ENCODE peak calls at places on chromosomes 12 and 14, in seven cellular contexts. One of them, this sample, is unnamed.

GRCh38 chr14:89425931-89426330 is 8.9 kb upstream of the FOXN3 start:
- DNase-seq in H1: no peak
- DNase-seq in SK-N-SH: no peak
- DNase-seq in HepG2: peak
- DNase-seq in GM12878: peak
- DNase-seq in K562: no peak
- DNase-seq in HCT116: peak
- DNase-seq in this sample: no peak

GRCh38 chr14:61466905-61467280 is 145.5 kb downstream of the PRKCH start:
- DNase-seq in HepG2: no peak
- DNase-seq in H1: no peak
- DNase-seq in K562: no peak
- DNase-seq in HCT116: no peak
- DNase-seq in GM12878: no peak
- DNase-seq in SK-N-SH: no peak
- DNase-seq in this sample: no peak

GRCh38 chr14:41605550-41606248 is 977 bp upstream of the LRFN5 start:
- DNase-seq in SK-N-SH: no peak
- DNase-seq in H1: no peak
- DNase-seq in GM12878: no peak
- DNase-seq in HCT116: no peak
- DNase-seq in HepG2: no peak
- DNase-seq in K562: no peak
- DNase-seq in this sample: no peak

GRCh38 chr12:122144885-122145284 is 29.1 kb downstream of the IL31 start:
- DNase-seq in HCT116: no peak
- DNase-seq in H1: no peak
- DNase-seq in K562: no peak
- DNase-seq in GM12878: no peak
- DNase-seq in SK-N-SH: no peak
- DNase-seq in HepG2: no peak
- DNase-seq in this sample: no peak

GRCh38 chr14:68327231-68327630 is 465.6 kb downstream of the ZFP36L1 start:
- DNase-seq in H1: no peak
- DNase-seq in GM12878: no peak
- DNase-seq in K562: no peak
- DNase-seq in SK-N-SH: no peak
- DNase-seq in HCT116: no peak
- DNase-seq in HepG2: no peak
- DNase-seq in this sample: no peak

GRCh38 chr12:2297658-2298057 is 244.9 kb downstream of the CACNA1C start:
- DNase-seq in K562: no peak
- DNase-seq in HepG2: no peak
- DNase-seq in GM12878: no peak
- DNase-seq in HCT116: no peak
- DNase-seq in H1: no peak
- DNase-seq in SK-N-SH: no peak
- DNase-seq in this sample: no peak

GRCh38 chr12:122161682-122162081 is 12.3 kb downstream of the IL31 start:
- DNase-seq in HepG2: no peak
- DNase-seq in GM12878: no peak
- DNase-seq in SK-N-SH: no peak
- DNase-seq in H1: no peak
- DNase-seq in HCT116: no peak
- DNase-seq in K562: no peak
- DNase-seq in this sample: no peak

GRCh38 chr12:100403446-100403845 is 46.6 kb downstream of the SLC17A8 start:
- DNase-seq in HCT116: no peak
- DNase-seq in H1: no peak
- DNase-seq in GM12878: no peak
- DNase-seq in K562: no peak
- DNase-seq in HepG2: no peak
- DNase-seq in SK-N-SH: no peak
- DNase-seq in this sample: no peak

GRCh38 chr12:96322720-96323119 is 77.5 kb downstream of the CDK17 start:
- DNase-seq in SK-N-SH: no peak
- DNase-seq in K562: no peak
- DNase-seq in HCT116: no peak
- DNase-seq in GM12878: no peak
- DNase-seq in H1: no peak
- DNase-seq in HepG2: no peak
- DNase-seq in this sample: no peak

GRCh38 chr12:47504775-47505446 is 200.9 kb downstream of the RPAP3 start:
- DNase-seq in GM12878: no peak
- DNase-seq in SK-N-SH: no peak
- DNase-seq in HCT116: no peak
- DNase-seq in H1: no peak
- DNase-seq in HepG2: no peak
- DNase-seq in K562: no peak
- DNase-seq in this sample: no peak

GRCh38 chr14:63614964-63615363 is 26.7 kb downstream of the WDR89 start:
- DNase-seq in HepG2: no peak
- DNase-seq in HCT116: no peak
- DNase-seq in H1: no peak
- DNase-seq in GM12878: no peak
- DNase-seq in SK-N-SH: no peak
- DNase-seq in K562: no peak
- DNase-seq in this sample: no peak

GRCh38 chr12:109604902-109605536 is 31.4 kb downstream of the MVK start:
- DNase-seq in GM12878: no peak
- DNase-seq in HepG2: no peak
- DNase-seq in SK-N-SH: no peak
- DNase-seq in H1: no peak
- DNase-seq in HCT116: no peak
- DNase-seq in K562: no peak
- DNase-seq in this sample: no peak

GRCh38 chr12:77160931-77161330 is 95.6 kb upstream of the E2F7 start:
- DNase-seq in K562: no peak
- DNase-seq in GM12878: no peak
- DNase-seq in HCT116: no peak
- DNase-seq in H1: no peak
- DNase-seq in SK-N-SH: no peak
- DNase-seq in HepG2: no peak
- DNase-seq in this sample: no peak

GRCh38 chr12:51678086-51678724 is 87.2 kb downstream of the SCN8A start:
- DNase-seq in K562: peak
- DNase-seq in GM12878: no peak
- DNase-seq in SK-N-SH: peak
- DNase-seq in HepG2: peak
- DNase-seq in HCT116: peak
- DNase-seq in H1: no peak
- DNase-seq in this sample: peak
- TF ChIP-seq JUND in K562: no peak
- TF ChIP-seq JUND in GM12878: no peak
- TF ChIP-seq JUND in SK-N-SH: no peak
- TF ChIP-seq JUND in HepG2: no peak
- TF ChIP-seq JUND in HCT116: no peak
- TF ChIP-seq JUND in H1: no peak
- TF ChIP-seq JUND in this sample: no peak

DNA sequence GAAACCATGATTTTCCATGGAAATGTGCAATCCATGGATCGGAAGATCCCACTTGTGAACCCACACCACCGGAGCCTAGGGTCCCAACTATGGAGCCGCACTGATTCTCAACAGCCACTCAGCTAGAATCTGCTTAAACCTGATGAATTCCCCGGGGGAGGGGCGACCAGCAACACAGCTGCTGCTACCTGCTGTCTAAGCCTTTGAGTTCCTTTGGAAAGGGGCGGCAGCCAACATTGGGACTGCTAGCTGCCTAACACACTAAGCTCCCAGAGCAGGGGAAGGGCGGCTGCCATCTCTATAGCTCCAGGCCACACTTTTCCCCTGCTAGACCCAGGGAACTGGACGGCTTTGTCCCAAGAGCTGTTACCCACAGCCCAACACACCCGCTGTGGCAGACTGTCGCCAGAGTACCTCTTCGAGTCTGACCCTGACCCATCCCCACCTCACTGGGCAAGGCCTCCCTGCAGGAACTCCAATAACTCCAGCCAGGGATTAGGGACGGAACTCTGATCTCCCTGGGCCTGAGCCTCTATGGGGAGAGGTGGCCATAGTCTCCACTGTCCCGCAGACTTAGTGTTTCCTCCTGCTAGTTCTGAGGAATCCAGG is 205.8 kb upstream of the SLC16A7 start:
- DNase-seq in HepG2: no peak
- DNase-seq in SK-N-SH: no peak
- DNase-seq in H1: no peak
- DNase-seq in K562: no peak
- DNase-seq in HCT116: no peak
- DNase-seq in GM12878: no peak
- DNase-seq in this sample: no peak
- TF ChIP-seq JUND in HepG2: no peak
- TF ChIP-seq JUND in SK-N-SH: no peak
- TF ChIP-seq JUND in H1: no peak
- TF ChIP-seq JUND in K562: no peak
- TF ChIP-seq JUND in HCT116: no peak
- TF ChIP-seq JUND in GM12878: no peak
- TF ChIP-seq JUND in this sample: no peak

DNA sequence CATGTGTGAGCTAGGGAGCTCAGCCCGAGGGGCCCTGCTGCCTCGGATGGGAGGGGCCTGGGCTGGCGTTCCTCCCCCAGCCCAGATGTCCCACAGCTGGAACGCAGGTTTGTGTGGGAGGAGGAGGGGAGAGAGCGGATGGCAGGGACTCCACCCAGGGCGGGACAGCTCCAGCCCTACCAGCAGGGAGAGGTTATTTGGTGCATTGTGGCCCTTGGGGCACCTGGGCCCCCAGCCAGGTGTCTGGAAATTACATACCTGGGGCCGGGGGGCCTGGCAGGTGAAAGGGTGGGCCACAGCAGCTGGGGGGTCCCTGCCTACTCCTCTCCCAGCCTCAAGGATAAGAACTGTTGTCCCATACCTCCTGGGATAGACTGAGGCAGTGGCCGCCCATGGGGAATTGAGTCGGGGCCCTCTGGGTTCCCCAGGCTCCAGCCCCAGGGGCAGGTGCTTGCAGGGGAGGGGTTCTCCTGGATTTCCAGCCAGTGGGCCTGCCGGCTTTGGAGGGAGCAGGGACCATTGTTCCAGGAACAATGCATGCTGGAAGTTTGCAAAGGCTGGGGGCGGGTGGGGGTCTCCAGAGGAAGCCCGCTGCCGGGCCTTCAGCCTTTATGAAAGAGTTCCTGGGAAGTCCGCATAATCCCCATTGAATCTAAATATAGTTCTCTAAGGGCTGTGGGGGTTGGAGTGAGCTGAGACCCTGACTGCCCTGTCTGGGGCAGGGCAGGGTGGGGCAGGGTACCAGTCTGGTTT is 1.2 kb downstream of the KIF26A start:
- DNase-seq in GM12878: no peak
- DNase-seq in SK-N-SH: no peak
- DNase-seq in K562: no peak
- DNase-seq in HCT116: no peak
- DNase-seq in H1: no peak
- DNase-seq in HepG2: no peak
- DNase-seq in this sample: no peak
- TF ChIP-seq JUND in GM12878: no peak
- TF ChIP-seq JUND in SK-N-SH: no peak
- TF ChIP-seq JUND in K562: no peak
- TF ChIP-seq JUND in HCT116: no peak
- TF ChIP-seq JUND in H1: no peak
- TF ChIP-seq JUND in HepG2: no peak
- TF ChIP-seq JUND in this sample: no peak

DNA sequence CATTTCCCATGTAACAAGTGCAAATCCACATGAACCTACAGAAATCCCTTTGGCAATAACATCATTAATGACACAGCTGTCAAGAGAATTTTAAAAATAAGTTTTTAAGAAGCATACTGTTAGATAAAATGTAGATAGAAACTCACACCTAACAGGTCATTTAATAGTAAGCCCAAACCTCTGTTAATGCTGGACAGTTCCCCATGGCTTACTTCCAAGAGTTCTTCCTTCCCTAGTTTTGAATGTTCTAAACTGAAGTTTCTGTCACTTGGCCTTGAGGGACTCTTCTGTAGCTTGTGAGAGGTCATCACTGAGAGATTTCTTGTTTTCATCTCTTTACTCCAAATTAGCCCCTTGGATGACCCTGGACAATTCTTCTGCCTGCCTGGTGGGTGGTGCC is 22.7 kb downstream of the OTX2 start:
- DNase-seq in HCT116: no peak
- DNase-seq in H1: no peak
- DNase-seq in GM12878: no peak
- DNase-seq in HepG2: no peak
- DNase-seq in K562: no peak
- DNase-seq in SK-N-SH: no peak
- DNase-seq in this sample: no peak
- TF ChIP-seq JUND in HCT116: no peak
- TF ChIP-seq JUND in H1: no peak
- TF ChIP-seq JUND in GM12878: no peak
- TF ChIP-seq JUND in HepG2: no peak
- TF ChIP-seq JUND in K562: no peak
- TF ChIP-seq JUND in SK-N-SH: no peak
- TF ChIP-seq JUND in this sample: no peak

DNA sequence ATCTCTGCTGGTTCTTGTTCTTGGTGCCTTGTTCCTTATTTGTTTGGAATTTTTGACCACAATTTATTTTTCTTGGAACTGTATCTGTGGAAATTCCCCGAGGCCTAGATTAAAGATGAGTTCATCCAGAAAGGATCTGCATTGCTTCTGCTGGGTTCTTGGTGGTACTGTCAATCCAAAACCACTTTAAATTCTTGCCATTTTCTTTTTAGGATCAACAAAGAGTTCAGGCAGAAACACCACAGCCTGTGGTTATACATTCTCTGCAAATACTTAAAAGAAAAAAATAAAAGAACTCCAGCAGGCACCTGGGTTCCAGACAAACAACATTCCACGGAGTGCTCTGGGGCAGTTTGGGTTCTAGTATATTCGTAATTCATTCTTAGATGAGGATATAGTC is 6.0 kb upstream of the VAMP1 start:
- DNase-seq in HCT116: no peak
- DNase-seq in H1: no peak
- DNase-seq in GM12878: no peak
- DNase-seq in HepG2: no peak
- DNase-seq in K562: no peak
- DNase-seq in SK-N-SH: no peak
- DNase-seq in this sample: peak
- TF ChIP-seq JUND in HCT116: no peak
- TF ChIP-seq JUND in H1: no peak
- TF ChIP-seq JUND in GM12878: no peak
- TF ChIP-seq JUND in HepG2: no peak
- TF ChIP-seq JUND in K562: no peak
- TF ChIP-seq JUND in SK-N-SH: no peak
- TF ChIP-seq JUND in this sample: no peak

GRCh38 chr14:37047226-37047625 is 125.2 kb downstream of the SLC25A21 start:
- DNase-seq in HCT116: no peak
- DNase-seq in H1: no peak
- DNase-seq in HepG2: no peak
- DNase-seq in SK-N-SH: no peak
- DNase-seq in K562: no peak
- DNase-seq in GM12878: no peak
- DNase-seq in this sample: no peak
- TF ChIP-seq JUND in HCT116: no peak
- TF ChIP-seq JUND in H1: no peak
- TF ChIP-seq JUND in HepG2: no peak
- TF ChIP-seq JUND in SK-N-SH: no peak
- TF ChIP-seq JUND in K562: no peak
- TF ChIP-seq JUND in GM12878: no peak
- TF ChIP-seq JUND in this sample: no peak